ENCODE peak calls at places on chromosome 13, in nine cellular contexts. K is osteocyte, I is BJ, R is lower lobe of right lung, T is left ventricle myocardium inferior, O is AG10803, E is astrocyte of the spinal cord, X is psoas muscle, Z is HFFc6. C is an unnamed sample.

GRCh38 chr13:33112745-33113144 is 96.5 kb downstream of the KL start:
- DNase-seq in O (peak; percentile 69), Z (no peak), R (no peak), X (no peak), I (no peak), E (peak; percentile 70), T (no peak), K (no peak), C (no peak)

GRCh38 chr13:101925731-101926130 is 473.3 kb downstream of the ITGBL1 start:
- DNase-seq in X (no peak), Z (no peak), O (no peak), K (no peak), T (no peak), R (no peak), I (no peak), E (no peak), C (no peak)

GRCh38 chr13:97212540-97213146 is 9.5 kb upstream of the MBNL2 start:
- DNase-seq in R (no peak), O (peak; percentile 43), T (no peak), K (no peak), I (no peak), Z (peak; percentile 49), E (peak; percentile 46), X (no peak), C (no peak)

GRCh38 chr13:96632536-96633320 is 361.5 kb downstream of the OXGR1 start:
- DNase-seq in I (no peak), T (no peak), R (no peak), X (no peak), Z (no peak), E (peak; percentile 67), K (no peak), O (no peak), C (no peak)

GRCh38 chr13:30529085-30529815 is 63.5 kb upstream of the HMGB1 start:
- DNase-seq in Z (no peak), R (no peak), X (no peak), O (no peak), T (no peak), I (no peak), K (no peak), E (peak; percentile 3), C (no peak)

GRCh38 chr13:20145521-20145920 is 15.3 kb downstream of the GJA3 start:
- DNase-seq in O (no peak), K (peak; percentile 76), X (no peak), E (no peak), T (no peak), R (no peak), I (no peak), Z (no peak), C (no peak)

GRCh38 chr13:101545521-101545920 is 93.0 kb downstream of the ITGBL1 start:
- DNase-seq in Z (peak; percentile 25), R (no peak), O (no peak), E (peak; percentile 18), X (no peak), I (no peak), T (no peak), K (no peak), C (no peak)

GRCh38 chr13:40787062-40787461 is 2.3 kb upstream of the SLC25A15 start:
- DNase-seq in O (peak; percentile 34), T (no peak), E (peak; percentile 29), I (no peak), X (no peak), Z (peak; percentile 84), K (no peak), R (no peak), C (no peak)

GRCh38 chr13:35941374-35941773 is 189.8 kb downstream of the DCLK1 start:
- DNase-seq in O (no peak), T (no peak), I (no peak), R (no peak), E (no peak), X (no peak), Z (no peak), K (no peak), C (no peak)

GRCh38 chr13:94416454-94417080 is 62.9 kb downstream of the DCT start:
- DNase-seq in K (no peak), X (no peak), I (no peak), R (no peak), Z (no peak), E (no peak), T (no peak), O (no peak), C (no peak)
- TF ChIP-seq CTCF in K (peak; percentile 43), X (no peak), I (peak; percentile 51), R (peak; percentile 34), Z (peak; percentile 67), E (peak; percentile 64), T (peak; percentile 47), O (peak; percentile 42), C (no peak)

GRCh38 chr13:92355213-92355612 is 871.4 kb upstream of the GPC6 start:
- DNase-seq in T (no peak), Z (no peak), E (peak; percentile 48), K (no peak), X (no peak), R (no peak), O (no peak), I (no peak), C (peak; percentile 14)
- TF ChIP-seq CTCF in T (peak; percentile 54), Z (no peak), E (peak; percentile 67), K (peak; percentile 57), X (no peak), R (no peak), O (no peak), I (no peak), C (no peak)

DNA sequence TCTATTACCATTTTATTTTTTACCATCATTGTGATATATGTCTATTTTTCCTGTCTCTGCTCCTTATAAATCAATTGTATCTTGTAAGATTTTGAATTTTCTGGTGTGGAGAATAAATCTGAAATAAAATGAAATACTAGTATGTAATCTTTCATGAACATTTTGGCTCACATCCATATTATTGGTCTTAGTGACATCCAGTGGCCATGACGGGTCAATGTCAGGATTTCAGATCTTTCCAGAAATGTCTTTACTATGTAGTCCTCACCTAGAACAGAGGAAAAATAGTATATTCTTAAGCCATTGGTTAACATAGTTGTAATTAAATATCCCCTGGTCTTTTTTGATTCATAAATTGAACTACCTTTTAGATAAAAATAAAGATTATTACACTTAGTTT is 109.8 kb upstream of the GPC6 start:
- DNase-seq in O (no peak), X (no peak), K (no peak), T (no peak), Z (no peak), I (no peak), E (no peak), R (no peak), C (no peak)
- TF ChIP-seq CTCF in O (no peak), X (no peak), K (peak; percentile 22), T (no peak), Z (no peak), I (no peak), E (no peak), R (no peak), C (no peak)

GRCh38 chr13:109785141-109785891 is 1.1 kb downstream of the IRS2 start:
- DNase-seq in Z (no peak), X (peak; percentile 73), T (peak; percentile 55), K (no peak), I (no peak), R (peak; percentile 79), O (peak; percentile 65), E (peak; percentile 61), C (peak; percentile 64)

GRCh38 chr13:109785892-109786450 is 412 bp downstream of the IRS2 start:
- DNase-seq in X (no peak), Z (no peak), T (no peak), R (peak; percentile 61), I (no peak), K (no peak), O (no peak), E (no peak), C (no peak)

GRCh38 chr13:109783447-109783814 is 3.0 kb downstream of the IRS2 start:
- DNase-seq in I (no peak), T (no peak), Z (no peak), X (peak; percentile 54), E (no peak), O (no peak), R (no peak), K (no peak), C (peak; percentile 58)

GRCh38 chr13:109783815-109784589 is 2.4 kb downstream of the IRS2 start:
- DNase-seq in I (no peak), R (peak; percentile 51), X (peak; percentile 57), K (no peak), Z (no peak), E (peak; percentile 29), T (no peak), O (no peak), C (peak; percentile 48)

DNA sequence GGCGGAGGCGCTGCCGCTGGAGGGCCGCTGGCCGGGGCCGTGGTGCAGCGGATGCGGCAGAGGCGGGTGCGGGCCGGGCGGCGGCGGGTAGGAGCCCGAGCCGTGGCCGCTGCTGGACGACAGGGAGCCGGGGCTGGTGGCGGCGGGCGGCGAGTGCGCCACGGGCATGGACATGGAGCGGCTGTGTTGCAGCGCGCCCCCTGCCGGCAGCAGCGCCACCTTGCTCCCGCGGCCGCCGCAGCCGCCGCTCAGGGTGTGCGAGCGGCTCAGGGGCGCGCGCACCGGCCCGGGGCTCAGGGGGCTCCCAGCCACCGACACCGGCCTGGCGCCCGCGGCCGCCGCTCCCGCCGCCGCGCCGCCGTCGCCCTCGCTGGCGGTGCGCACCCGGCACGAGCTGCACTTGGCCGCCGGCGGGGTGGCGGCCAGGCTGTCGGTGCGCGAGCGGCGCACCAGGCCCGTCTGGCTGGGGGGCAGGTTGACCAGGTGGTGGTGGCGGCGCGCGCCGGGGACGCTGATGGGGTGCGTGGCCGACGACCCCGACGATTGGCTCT is 1.7 kb downstream of the IRS2 start:
- DNase-seq in Z (peak; percentile 72), I (no peak), E (peak; percentile 76), O (peak; percentile 81), R (peak; percentile 85), K (peak; percentile 95), T (peak; percentile 84), X (peak; percentile 89), C (peak; percentile 77)
- TF ChIP-seq CTCF in Z (peak; percentile 78), I (peak; percentile 1), E (peak; percentile 40), O (no peak), R (peak; percentile 45), K (peak; percentile 69), T (peak; percentile 72), X (peak; percentile 80), C (peak; percentile 86)

GRCh38 chr13:68810660-68811059 is 1297.0 kb upstream of the ATXN8OS start:
- DNase-seq in K (no peak), R (no peak), E (no peak), T (no peak), X (no peak), I (no peak), Z (no peak), O (no peak), C (no peak)
- TF ChIP-seq CTCF in K (peak; percentile 37), R (no peak), E (peak; percentile 12), T (no peak), X (no peak), I (no peak), Z (no peak), O (no peak), C (no peak)

GRCh38 chr13:53191091-53191490 is 162.5 kb downstream of the OLFM4 start:
- DNase-seq in Z (peak; percentile 2), R (no peak), K (no peak), I (no peak), T (no peak), O (peak; percentile 32), X (no peak), E (no peak), C (no peak)

GRCh38 chr13:53189162-53189561 is 160.5 kb downstream of the OLFM4 start:
- DNase-seq in E (no peak), K (no peak), X (no peak), Z (no peak), O (no peak), R (no peak), I (no peak), T (no peak), C (no peak)
- TF ChIP-seq CTCF in E (no peak), K (no peak), X (no peak), Z (no peak), O (no peak), R (no peak), I (no peak), T (peak; percentile 7), C (no peak)

C was measured in ovary.